ENCODE peak calls at places on chromosome 18, in nine cellular contexts. K is H1, P is cardiac fibroblast, Z is esophagus squamous epithelium, D is coronary artery, E is cardiac muscle cell, B is choroid plexus epithelial cell, O is Panc1, A is sigmoid colon. V is an unnamed sample.

GRCh38 chr18:26685438-26686173 is 137.3 kb upstream of the KCTD1 start:
- DNase-seq in K (no peak), P (no peak), Z (no peak), D (no peak), E (peak), B (no peak), O (no peak), A (no peak), V (no peak)

GRCh38 chr18:68984342-68984741 is 186.5 kb downstream of the CCDC102B start:
- DNase-seq in K (no peak), P (peak), Z (no peak), D (no peak), E (no peak), B (peak), O (no peak), A (no peak), V (no peak)

GRCh38 chr18:36595046-36595817 is 233.6 kb downstream of the TPGS2 start:
- DNase-seq in K (no peak), P (no peak), Z (no peak), D (peak), E (no peak), B (no peak), O (no peak), A (no peak), V (no peak)

GRCh38 chr18:80229766-80230745 is 17.3 kb downstream of the PARD6G start:
- DNase-seq in K (no peak), P (no peak), Z (no peak), D (no peak), E (no peak), B (no peak), O (no peak), A (no peak), V (no peak)

GRCh38 chr18:76406791-76407190 is 88.3 kb downstream of the ZNF516 start:
- DNase-seq in K (no peak), P (no peak), Z (no peak), D (no peak), E (no peak), B (no peak), O (no peak), A (peak), V (no peak)

GRCh38 chr18:75071484-75071785 is 137.5 kb downstream of the PTGR3 start:
- DNase-seq in K (no peak), P (no peak), Z (no peak), D (no peak), E (no peak), B (no peak), O (no peak), A (no peak), V (no peak)

GRCh38 chr18:50372743-50373142 is 2.1 kb upstream of the SKA1 start:
- DNase-seq in K (no peak), P (no peak), Z (no peak), D (no peak), E (no peak), B (no peak), O (no peak), A (no peak), V (no peak)

GRCh38 chr18:5895300-5895885 is at the start of gene TMEM200C:
- DNase-seq in K (no peak), P (no peak), Z (no peak), D (no peak), E (peak), B (no peak), O (no peak), A (peak), V (no peak)

GRCh38 chr18:28736951-28737350 is 560.0 kb upstream of the CDH2 start:
- DNase-seq in K (no peak), P (peak), Z (no peak), D (no peak), E (no peak), B (no peak), O (no peak), A (no peak), V (no peak)

GRCh38 chr18:22789600-22789999 is 143.5 kb upstream of the RBBP8 start:
- DNase-seq in K (no peak), P (no peak), Z (no peak), D (no peak), E (no peak), B (peak), O (no peak), A (no peak), V (no peak)

GRCh38 chr18:12929477-12930083 is 18.2 kb upstream of the SEH1L start:
- DNase-seq in K (no peak), P (no peak), Z (no peak), D (no peak), E (no peak), B (no peak), O (no peak), A (no peak), V (no peak)

GRCh38 chr18:60122339-60122738 is 222.5 kb downstream of the PMAIP1 start:
- DNase-seq in K (no peak), P (no peak), Z (no peak), D (no peak), E (no peak), B (no peak), O (no peak), A (no peak), V (no peak)

GRCh38 chr18:61926532-61926931 is 33.7 kb upstream of the RNF152 start:
- DNase-seq in K (no peak), P (no peak), Z (no peak), D (no peak), E (no peak), B (no peak), O (no peak), A (no peak), V (no peak)

GRCh38 chr18:8946046-8946838 is 156.3 kb upstream of the NDUFV2 start:
- DNase-seq in K (no peak), P (peak), Z (no peak), D (no peak), E (no peak), B (peak), O (no peak), A (no peak), V (peak)

GRCh38 chr18:41457730-41458129 is 497.3 kb upstream of the PIK3C3 start:
- DNase-seq in K (no peak), P (no peak), Z (no peak), D (no peak), E (no peak), B (no peak), O (no peak), A (no peak), V (no peak)

GRCh38 chr18:32167980-32168379 is 21.9 kb upstream of the MEP1B start:
- DNase-seq in K (no peak), P (no peak), Z (no peak), D (no peak), E (no peak), B (no peak), O (no peak), A (no peak), V (no peak)

GRCh38 chr18:13471495-13471845 is 252.9 kb downstream of the LDLRAD4 start:
- DNase-seq in K (no peak), P (no peak), Z (no peak), D (no peak), E (no peak), B (no peak), O (no peak), A (no peak), V (no peak)

GRCh38 chr18:48609820-48610815 is 71.3 kb downstream of the CTIF start:
- DNase-seq in K (no peak), P (no peak), Z (no peak), D (no peak), E (no peak), B (no peak), O (no peak), A (no peak), V (no peak)

GRCh38 chr18:25364732-25365131 is 12.8 kb upstream of the ZNF521 start:
- DNase-seq in K (no peak), P (no peak), Z (no peak), D (no peak), E (no peak), B (no peak), O (no peak), A (no peak), V (no peak)
- TF ChIP-seq CTCF in K (no peak), P (no peak), Z (no peak), D (no peak), E (no peak), B (no peak), O (no peak), A (no peak), V (no peak)

DNA sequence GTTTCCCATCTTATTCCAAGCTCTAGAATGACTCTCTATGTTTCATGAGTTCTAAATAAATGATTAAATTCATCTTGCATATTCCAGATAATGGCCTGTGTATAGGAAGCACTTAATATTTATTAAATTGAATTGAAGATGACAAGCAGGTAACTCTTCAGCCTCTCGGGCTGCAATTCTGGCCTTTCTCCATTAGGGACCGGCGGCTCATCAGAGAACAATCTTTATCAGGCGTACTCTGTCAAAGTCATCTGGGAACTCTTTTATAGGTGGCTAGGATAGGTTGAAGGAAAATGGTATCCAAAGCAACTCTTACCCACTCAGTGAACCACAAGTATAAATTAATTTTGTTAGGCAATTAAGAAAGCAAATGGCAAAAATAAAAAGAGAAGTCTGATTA is 308.5 kb downstream of the NOL4 start:
- DNase-seq in K (peak), P (no peak), Z (no peak), D (no peak), E (peak), B (no peak), O (no peak), A (no peak), V (no peak)
- TF ChIP-seq CTCF in K (peak), P (no peak), Z (no peak), D (no peak), E (no peak), B (peak), O (no peak), A (no peak), V (no peak)

GRCh38 chr18:78780719-78781600 is 198.7 kb upstream of the SALL3 start:
- DNase-seq in K (no peak), P (no peak), Z (no peak), D (no peak), E (no peak), B (no peak), O (no peak), A (peak), V (no peak)

GRCh38 chr18:78778651-78779050 is 201.0 kb upstream of the SALL3 start:
- DNase-seq in K (no peak), P (no peak), Z (no peak), D (no peak), E (no peak), B (no peak), O (no peak), A (no peak), V (no peak)

GRCh38 chr18:78781601-78781960 is 198.0 kb upstream of the SALL3 start:
- DNase-seq in K (no peak), P (no peak), Z (no peak), D (no peak), E (no peak), B (no peak), O (no peak), A (peak), V (no peak)

GRCh38 chr18:78777992-78778391 is 201.6 kb upstream of the SALL3 start:
- DNase-seq in K (no peak), P (no peak), Z (no peak), D (no peak), E (no peak), B (no peak), O (no peak), A (peak), V (no peak)

DNA sequence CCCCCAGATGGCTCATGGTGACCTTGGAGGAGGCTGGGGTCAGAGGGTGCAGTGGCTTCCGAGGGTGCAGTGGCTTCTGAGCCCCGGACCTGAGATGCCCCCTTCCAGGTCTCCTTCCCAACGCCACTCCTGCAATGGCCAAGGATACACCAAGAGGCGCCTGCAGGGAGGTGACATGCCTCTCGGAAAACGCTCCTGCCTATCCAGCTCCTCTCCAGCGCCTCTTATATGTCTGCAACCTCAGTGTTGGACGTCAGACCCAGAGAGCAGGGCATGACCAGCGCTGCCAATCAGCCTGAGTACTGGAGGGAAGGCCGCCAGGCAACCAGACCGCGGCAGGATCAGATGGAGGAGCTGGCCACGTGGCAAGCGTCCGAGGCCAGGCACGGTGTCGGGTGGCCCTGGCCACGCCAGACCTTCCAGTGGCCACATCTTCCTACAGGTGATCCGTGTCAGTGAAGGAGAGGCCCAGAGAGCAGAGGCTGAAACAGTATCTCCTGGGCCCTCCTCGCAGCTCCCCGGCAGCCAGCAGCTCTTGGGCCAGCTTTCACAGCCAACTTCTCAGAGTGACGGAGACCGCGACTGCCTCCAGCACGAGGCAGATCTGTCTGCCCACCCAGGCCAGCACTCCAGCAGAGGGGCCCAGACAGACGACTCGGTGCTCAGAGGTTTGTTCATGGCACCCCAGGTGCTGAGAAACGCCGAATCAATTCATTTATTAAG is 199.5 kb upstream of the SALL3 start:
- DNase-seq in K (no peak), P (no peak), Z (no peak), D (no peak), E (no peak), B (no peak), O (no peak), A (no peak), V (no peak)
- TF ChIP-seq CTCF in K (no peak), P (no peak), Z (no peak), D (no peak), E (no peak), B (no peak), O (no peak), A (no peak), V (no peak)

GRCh38 chr18:35029770-35030169 is 11.4 kb upstream of the MAPRE2 start:
- DNase-seq in K (no peak), P (peak), Z (no peak), D (no peak), E (no peak), B (peak), O (no peak), A (no peak), V (no peak)
- TF ChIP-seq CTCF in K (no peak), P (peak), Z (peak), D (no peak), E (no peak), B (peak), O (no peak), A (no peak), V (no peak)

DNA sequence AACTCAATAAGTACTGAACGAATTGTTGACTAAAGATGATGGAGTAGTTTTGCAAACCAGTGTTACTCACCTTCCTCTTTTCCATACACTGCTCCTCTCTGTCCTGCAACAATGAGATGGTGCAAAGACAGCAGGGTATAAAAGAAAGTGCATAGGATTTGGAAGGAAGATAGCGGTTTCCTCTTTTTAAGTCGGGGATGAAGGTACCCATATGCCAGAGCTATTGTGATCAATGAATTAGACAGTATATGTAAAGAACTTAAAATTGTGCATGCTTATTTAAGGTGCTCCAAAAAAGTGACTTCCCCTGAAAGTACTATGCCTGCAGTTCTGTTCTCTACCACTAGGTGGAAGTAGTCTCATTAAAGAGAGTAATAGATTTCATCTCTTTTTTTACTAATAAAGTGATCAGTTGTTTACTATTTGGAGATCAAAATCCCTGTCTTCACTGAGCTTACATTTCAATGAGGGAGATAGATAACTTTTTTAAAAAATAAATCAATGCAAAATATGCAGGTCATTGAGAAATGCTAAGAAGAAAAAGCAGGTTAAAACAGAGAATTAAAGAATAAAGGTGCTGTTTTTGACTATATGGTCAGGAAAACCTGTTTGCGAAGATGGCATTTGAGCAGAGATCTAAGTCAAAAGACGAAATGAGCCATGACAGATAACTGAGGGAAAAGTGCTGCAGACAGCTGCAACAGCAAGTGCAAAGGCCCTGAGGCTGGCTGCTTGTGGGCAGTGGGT is 339.7 kb upstream of the SLC14A2 start:
- DNase-seq in K (no peak), P (peak), Z (no peak), D (no peak), E (peak), B (peak), O (no peak), A (no peak), V (no peak)
- TF ChIP-seq CTCF in K (peak), P (peak), Z (peak), D (peak), E (peak), B (peak), O (peak), A (peak), V (peak)

GRCh38 chr18:54228364-54228763 is 3.9 kb upstream of the MBD2 start:
- DNase-seq in K (no peak), P (no peak), Z (no peak), D (no peak), E (no peak), B (no peak), O (no peak), A (no peak), V (no peak)

GRCh38 chr18:54224379-54225014 is at the start of gene MBD2:
- DNase-seq in K (peak), P (peak), Z (peak), D (peak), E (peak), B (peak), O (peak), A (peak), V (peak)

GRCh38 chr18:54220406-54220805 is 4.1 kb downstream of the MBD2 start:
- DNase-seq in K (no peak), P (no peak), Z (no peak), D (no peak), E (no peak), B (no peak), O (no peak), A (no peak), V (no peak)

GRCh38 chr18:54222922-54223567 is 1.4 kb downstream of the MBD2 start:
- DNase-seq in K (no peak), P (no peak), Z (no peak), D (no peak), E (no peak), B (no peak), O (no peak), A (no peak), V (no peak)

DNA sequence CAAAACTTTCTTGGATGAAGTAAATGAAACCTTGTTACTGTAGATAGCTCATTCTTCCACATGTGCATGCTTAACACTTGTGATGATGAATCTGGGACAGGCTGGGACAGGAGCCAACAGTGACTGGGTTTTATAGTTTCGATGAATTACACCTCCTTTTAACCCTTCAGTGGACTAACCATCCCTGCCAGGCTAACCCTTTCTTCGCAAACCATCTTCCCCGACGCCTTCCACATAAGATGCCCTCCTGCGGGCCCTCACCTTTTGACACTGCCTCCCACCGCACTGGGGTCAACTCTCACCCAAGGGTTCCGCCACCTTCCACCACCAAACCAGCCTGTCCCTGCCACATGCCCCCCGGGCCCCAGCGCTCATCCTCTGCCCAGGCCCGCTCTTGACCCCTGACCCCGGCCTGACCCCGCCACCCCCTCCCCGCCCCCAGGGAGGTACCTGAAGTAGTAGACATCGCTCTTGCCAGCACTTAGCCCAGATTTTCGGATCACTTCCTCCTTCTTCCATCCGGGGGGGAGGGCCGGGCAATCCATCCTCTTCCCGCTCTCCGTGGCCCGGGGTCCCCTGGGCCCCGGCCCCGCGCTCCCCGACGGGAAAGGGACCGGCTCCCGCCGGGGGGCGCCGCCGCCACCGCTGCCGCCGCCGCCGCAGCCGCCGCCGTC is 764 bp downstream of the MBD2 start:
- DNase-seq in K (no peak), P (peak), Z (no peak), D (peak), E (peak), B (peak), O (peak), A (peak), V (peak)
- TF ChIP-seq CTCF in K (no peak), P (no peak), Z (no peak), D (no peak), E (no peak), B (no peak), O (peak), A (no peak), V (no peak)

DNA sequence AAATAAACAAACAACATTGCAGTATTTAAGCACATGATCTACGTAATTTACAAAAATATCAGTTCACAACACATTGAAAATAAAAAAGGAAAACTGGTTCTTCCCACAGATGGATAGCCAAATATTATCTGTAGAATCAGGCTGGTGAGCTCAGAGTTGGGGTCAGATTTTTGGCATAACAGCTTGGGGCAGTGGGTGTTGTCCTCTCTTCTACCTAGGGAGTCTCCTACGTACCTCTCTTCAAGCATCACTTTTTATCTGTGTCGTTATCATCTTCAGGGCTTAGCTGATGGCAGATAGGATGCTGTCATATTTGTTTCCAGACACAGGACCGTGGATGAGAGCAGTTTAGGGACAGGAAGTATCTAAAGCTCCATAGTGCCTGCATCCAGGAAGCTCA is 46.2 kb downstream of the EMILIN2 start:
- DNase-seq in K (no peak), P (no peak), Z (no peak), D (no peak), E (no peak), B (no peak), O (no peak), A (no peak), V (no peak)
- TF ChIP-seq CTCF in K (no peak), P (no peak), Z (no peak), D (no peak), E (no peak), B (no peak), O (no peak), A (no peak), V (no peak)

V was measured in AG09319.